ENCODE peak calls at places on chromosomes 16 and 17, in six cellular contexts. One of them, this sample, is unnamed.

GRCh38 chr17:338442-339192 is 14.0 kb downstream of the RPH3AL start:
- DNase-seq in GM04504: no peak
- DNase-seq in Caki2: no peak
- DNase-seq in A549: no peak
- DNase-seq in hypothalamus: no peak
- DNase-seq in naive B cell: no peak
- DNase-seq in this sample: no peak

GRCh38 chr16:2473999-2474876 is 689 bp upstream of the TBC1D24 start:
- DNase-seq in GM04504: no peak
- DNase-seq in Caki2: peak; percentile 70
- DNase-seq in A549: peak; percentile 56
- DNase-seq in hypothalamus: peak; percentile 47
- DNase-seq in naive B cell: peak; percentile 58
- DNase-seq in this sample: peak; percentile 90

GRCh38 chr17:14318906-14319205 is 18.0 kb downstream of the HS3ST3B1 start:
- DNase-seq in GM04504: no peak
- DNase-seq in Caki2: no peak
- DNase-seq in A549: no peak
- DNase-seq in hypothalamus: no peak
- DNase-seq in naive B cell: no peak
- DNase-seq in this sample: no peak

GRCh38 chr16:72990003-72990521 is 57.9 kb downstream of the ZFHX3 start:
- DNase-seq in GM04504: peak; percentile 67
- DNase-seq in Caki2: peak; percentile 72
- DNase-seq in A549: no peak
- DNase-seq in hypothalamus: peak; percentile 11
- DNase-seq in naive B cell: no peak
- DNase-seq in this sample: no peak

GRCh38 chr17:75063201-75063600 is 16.2 kb downstream of the KCTD2 start:
- DNase-seq in GM04504: no peak
- DNase-seq in Caki2: no peak
- DNase-seq in A549: no peak
- DNase-seq in hypothalamus: no peak
- DNase-seq in naive B cell: no peak
- DNase-seq in this sample: no peak

GRCh38 chr17:15918261-15918660 is 26.7 kb upstream of the ADORA2B start:
- DNase-seq in GM04504: no peak
- DNase-seq in Caki2: no peak
- DNase-seq in A549: no peak
- DNase-seq in hypothalamus: no peak
- DNase-seq in naive B cell: no peak
- DNase-seq in this sample: no peak

GRCh38 chr17:55167024-55167721 is 97.6 kb upstream of the HLF start:
- DNase-seq in GM04504: no peak
- DNase-seq in Caki2: no peak
- DNase-seq in A549: no peak
- DNase-seq in hypothalamus: no peak
- DNase-seq in naive B cell: no peak
- DNase-seq in this sample: no peak

GRCh38 chr16:31191697-31192428 is 10.7 kb downstream of the PYCARD start:
- DNase-seq in GM04504: no peak
- DNase-seq in Caki2: no peak
- DNase-seq in A549: no peak
- DNase-seq in hypothalamus: no peak
- DNase-seq in naive B cell: no peak
- DNase-seq in this sample: no peak

GRCh38 chr17:40433551-40434384 is 9.5 kb upstream of the IGFBP4 start:
- DNase-seq in GM04504: no peak
- DNase-seq in Caki2: no peak
- DNase-seq in A549: no peak
- DNase-seq in hypothalamus: no peak
- DNase-seq in naive B cell: no peak
- DNase-seq in this sample: no peak

GRCh38 chr17:35786941-35787432 is 8.5 kb downstream of the MMP28 start:
- DNase-seq in GM04504: no peak
- DNase-seq in Caki2: no peak
- DNase-seq in A549: peak; percentile 37
- DNase-seq in hypothalamus: no peak
- DNase-seq in naive B cell: no peak
- DNase-seq in this sample: no peak

GRCh38 chr17:8397636-8398035 is at the start of gene RNF222:
- DNase-seq in GM04504: no peak
- DNase-seq in Caki2: no peak
- DNase-seq in A549: no peak
- DNase-seq in hypothalamus: no peak
- DNase-seq in naive B cell: no peak
- DNase-seq in this sample: no peak

GRCh38 chr17:49910094-49910857 is 58.7 kb upstream of the DLX4 start:
- DNase-seq in GM04504: no peak
- DNase-seq in Caki2: no peak
- DNase-seq in A549: peak; percentile 39
- DNase-seq in hypothalamus: no peak
- DNase-seq in naive B cell: no peak
- DNase-seq in this sample: no peak

GRCh38 chr16:67563708-67564468 is 1.6 kb downstream of the CTCF start:
- DNase-seq in GM04504: peak; percentile 55
- DNase-seq in Caki2: peak; percentile 35
- DNase-seq in A549: peak; percentile 47
- DNase-seq in hypothalamus: no peak
- DNase-seq in naive B cell: no peak
- DNase-seq in this sample: no peak

GRCh38 chr17:74430706-74431567 is 951 bp upstream of the GPRC5C start:
- DNase-seq in GM04504: no peak
- DNase-seq in Caki2: peak; percentile 96
- DNase-seq in A549: peak; percentile 91
- DNase-seq in hypothalamus: peak; percentile 77
- DNase-seq in naive B cell: peak; percentile 26
- DNase-seq in this sample: peak; percentile 69

GRCh38 chr17:49201481-49201927 is 8.9 kb downstream of the GNGT2 start:
- DNase-seq in GM04504: no peak
- DNase-seq in Caki2: no peak
- DNase-seq in A549: no peak
- DNase-seq in hypothalamus: no peak
- DNase-seq in naive B cell: no peak
- DNase-seq in this sample: no peak

GRCh38 chr17:17844500-17844899 is 7.7 kb upstream of the SREBF1 start:
- DNase-seq in GM04504: no peak
- DNase-seq in Caki2: no peak
- DNase-seq in A549: no peak
- DNase-seq in hypothalamus: peak; percentile 36
- DNase-seq in naive B cell: no peak
- DNase-seq in this sample: no peak

GRCh38 chr16:86982912-86983311 is 334.3 kb downstream of the C16orf95 start:
- DNase-seq in GM04504: no peak
- DNase-seq in Caki2: no peak
- DNase-seq in A549: no peak
- DNase-seq in hypothalamus: no peak
- DNase-seq in naive B cell: no peak
- DNase-seq in this sample: no peak

GRCh38 chr17:47815106-47815918 is 6.3 kb downstream of the OSBPL7 start:
- DNase-seq in GM04504: no peak
- DNase-seq in Caki2: no peak
- DNase-seq in A549: no peak
- DNase-seq in hypothalamus: no peak
- DNase-seq in naive B cell: no peak
- DNase-seq in this sample: no peak

GRCh38 chr17:56982312-56982711 is 4.4 kb downstream of the SCPEP1 start:
- DNase-seq in GM04504: no peak
- DNase-seq in Caki2: no peak
- DNase-seq in A549: no peak
- DNase-seq in hypothalamus: no peak
- DNase-seq in naive B cell: no peak
- DNase-seq in this sample: no peak

GRCh38 chr16:5951486-5951885 is 853.9 kb upstream of the EEF2KMT start:
- DNase-seq in GM04504: no peak
- DNase-seq in Caki2: peak; percentile 14
- DNase-seq in A549: no peak
- DNase-seq in hypothalamus: no peak
- DNase-seq in naive B cell: no peak
- DNase-seq in this sample: no peak

This sample was measured in frontal cortex.